ENCODE peak calls at places on chromosomes 1 and 21, in four cellular contexts. E, M, X and J are unnamed samples.
A peak's percentile ranks its signal among the peaks of the same experiment; 100 is the strongest.

GRCh38 chr21:42352433-42353095 is 1.8 kb upstream of the TFF2 start:
- DNase-seq in E (no peak), M (no peak), X (no peak), J (no peak)

GRCh38 chr1:51642739-51643142 is 25.8 kb downstream of the OSBPL9 start:
- DNase-seq in E (peak; percentile 95), M (peak; percentile 79), X (no peak), J (no peak)

GRCh38 chr1:233277637-233278413 is 17.7 kb downstream of the PCNX2 start:
- DNase-seq in E (no peak), M (no peak), X (no peak), J (no peak)

GRCh38 chr1:37561794-37562132 is 5.0 kb downstream of the DNALI1 start:
- DNase-seq in E (peak; percentile 36), M (peak; percentile 42), X (peak; percentile 38), J (peak; percentile 48)

GRCh38 chr1:168970945-168971799 is 135.3 kb upstream of the ATP1B1 start:
- DNase-seq in E (no peak), M (no peak), X (no peak), J (no peak)

GRCh38 chr1:48493970-48494769 is 22.2 kb upstream of the SPATA6 start:
- DNase-seq in E (peak; percentile 95), M (peak; percentile 93), X (no peak), J (no peak)

GRCh38 chr1:9476790-9477463 is 62.3 kb upstream of the SLC25A33 start:
- DNase-seq in E (no peak), M (no peak), X (no peak), J (no peak)

GRCh38 chr1:93990010-93990409 is 80.8 kb upstream of the GCLM start:
- DNase-seq in E (no peak), M (no peak), X (no peak), J (no peak)

GRCh38 chr1:18927082-18927653 is 24.8 kb upstream of the ALDH4A1 start:
- DNase-seq in E (no peak), M (no peak), X (peak; percentile 55), J (peak; percentile 46)

GRCh38 chr1:68010094-68010493 is 40.3 kb downstream of the DIRAS3 start:
- DNase-seq in E (peak; percentile 60), M (no peak), X (no peak), J (no peak)

GRCh38 chr1:68013351-68013750 is 37.1 kb downstream of the DIRAS3 start:
- DNase-seq in E (no peak), M (no peak), X (no peak), J (no peak)

GRCh38 chr1:68011786-68012375 is 38.5 kb downstream of the DIRAS3 start:
- DNase-seq in E (peak; percentile 8), M (peak; percentile 15), X (no peak), J (no peak)

GRCh38 chr1:68015369-68015768 is 35.1 kb downstream of the DIRAS3 start:
- DNase-seq in E (no peak), M (peak; percentile 26), X (no peak), J (no peak)

GRCh38 chr1:68010543-68010942 is 39.9 kb downstream of the DIRAS3 start:
- DNase-seq in E (peak; percentile 14), M (no peak), X (no peak), J (no peak)
- TF ChIP-seq CTCF in E (no peak), M (no peak), X (no peak), J (no peak)

DNA sequence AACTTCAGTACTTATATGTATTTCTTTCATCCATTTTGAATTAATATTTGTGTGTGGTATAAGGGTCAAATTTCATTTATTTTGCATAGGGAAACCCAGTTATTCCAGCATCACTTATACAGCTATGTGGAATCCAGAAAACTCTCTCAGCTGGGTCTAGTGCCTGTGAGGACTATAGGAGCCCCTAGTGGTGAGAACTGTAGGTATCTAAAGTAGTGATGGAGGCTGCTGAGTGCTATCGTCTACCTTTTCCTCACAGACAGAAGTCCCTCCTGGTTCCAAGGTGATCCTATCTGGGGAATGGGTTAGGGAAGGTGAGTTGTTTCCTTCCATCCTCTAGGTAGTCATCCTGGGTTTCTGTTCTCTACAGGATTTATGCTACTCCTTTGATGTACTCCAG is 352.0 kb upstream of the C1orf87 start:
- DNase-seq in E (peak; percentile 20), M (no peak), X (no peak), J (peak; percentile 4)
- TF ChIP-seq CTCF in E (peak; percentile 46), M (peak; percentile 29), X (no peak), J (peak; percentile 46)

GRCh38 chr1:115545791-115546733 is 95.7 kb upstream of the VANGL1 start:
- DNase-seq in E (peak; percentile 91), M (peak; percentile 89), X (no peak), J (no peak)
- TF ChIP-seq CTCF in E (peak; percentile 75), M (peak; percentile 67), X (no peak), J (peak; percentile 32)

DNA sequence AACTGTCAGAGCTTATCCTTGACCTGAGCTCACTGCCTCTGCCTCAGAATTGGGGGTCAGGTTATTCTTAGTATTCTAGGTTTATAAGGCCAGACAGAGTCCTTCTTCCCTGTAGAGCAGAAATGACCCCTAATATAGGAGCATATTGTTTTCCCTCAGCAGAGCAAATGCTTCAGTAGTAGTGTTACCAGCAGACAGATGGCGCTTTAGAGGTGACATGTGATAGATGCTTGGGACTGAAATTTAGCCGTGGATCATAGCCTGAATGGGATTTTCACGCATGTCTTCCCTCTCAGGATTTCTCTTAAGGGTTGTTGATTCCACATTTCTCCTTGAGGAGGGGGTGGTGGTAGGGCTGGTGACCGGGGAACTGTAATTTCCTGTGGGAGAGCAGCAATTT is 24.5 kb downstream of the ADARB1 start:
- DNase-seq in E (peak; percentile 23), M (no peak), X (no peak), J (peak; percentile 61)
- TF ChIP-seq CTCF in E (peak; percentile 43), M (peak; percentile 44), X (no peak), J (peak; percentile 64)

DNA sequence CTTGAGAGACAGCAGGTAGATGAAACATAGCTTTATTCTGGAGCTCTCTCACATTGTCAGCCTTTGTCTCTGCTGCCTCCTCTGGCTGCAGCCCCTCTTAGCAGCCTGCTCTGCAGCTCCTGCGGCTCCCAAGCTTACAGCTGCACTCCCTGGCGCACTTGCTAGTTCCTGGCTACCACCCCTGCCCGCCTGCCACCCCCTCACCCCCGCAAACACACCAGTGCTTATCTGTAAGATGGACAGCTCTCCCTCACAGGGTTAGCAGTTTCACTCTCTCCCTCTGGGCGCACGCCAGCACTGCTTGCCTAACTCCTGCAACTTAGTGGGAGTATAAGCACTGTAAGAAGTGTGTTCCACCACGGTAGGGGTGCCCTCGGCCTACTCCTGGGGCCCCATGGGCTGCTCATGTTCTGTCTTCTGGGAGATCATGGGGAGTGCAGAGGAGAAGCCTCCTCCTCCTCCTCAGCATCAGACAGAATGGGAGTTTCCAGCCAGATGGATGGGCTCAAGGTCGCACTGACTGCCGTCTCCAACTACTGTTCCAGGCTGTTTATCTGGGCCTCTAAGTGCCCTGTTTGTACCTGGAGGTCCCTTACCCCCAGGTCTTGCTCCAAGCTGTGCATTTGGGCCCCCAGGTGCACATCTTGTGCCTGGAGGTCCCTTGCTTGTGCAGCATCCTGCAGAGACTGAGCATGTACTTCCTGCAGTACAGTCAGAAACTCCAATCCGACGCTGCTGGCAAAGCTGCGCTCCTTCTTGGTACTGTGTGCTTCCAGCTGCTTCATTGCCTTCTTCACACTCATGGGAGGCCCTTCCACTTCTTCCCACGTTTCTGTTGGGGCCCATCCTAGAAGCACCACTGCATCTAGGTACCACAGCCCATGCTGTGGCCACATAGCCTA is 1388.1 kb downstream of the AMY1C start:
- DNase-seq in E (no peak), M (no peak), X (no peak), J (peak; percentile 17)
- TF ChIP-seq CTCF in E (no peak), M (no peak), X (no peak), J (peak; percentile 46)

DNA sequence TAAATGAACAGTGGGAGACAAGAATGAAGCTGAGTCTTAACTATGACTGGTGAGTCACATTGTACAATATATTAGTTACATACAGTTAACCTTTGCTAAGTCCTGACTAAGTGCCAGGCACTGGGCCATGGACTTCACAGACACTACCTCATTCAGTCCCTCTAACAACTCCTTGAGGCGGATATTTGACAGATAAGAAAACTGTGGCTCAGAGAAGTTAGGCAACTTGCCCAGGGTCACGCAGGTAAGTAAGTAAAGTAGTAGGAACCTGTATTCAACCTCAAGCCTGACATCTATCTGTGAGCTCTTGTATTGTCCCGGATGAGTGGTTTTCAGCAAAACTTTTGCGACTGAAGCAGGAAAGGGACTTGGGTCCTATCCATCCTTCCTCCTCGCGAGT is 62.1 kb downstream of the GNG12 start:
- DNase-seq in E (no peak), M (no peak), X (no peak), J (no peak)
- TF ChIP-seq CTCF in E (peak; percentile 32), M (no peak), X (no peak), J (no peak)

GRCh38 chr1:241916196-241916595 is 41.4 kb upstream of the BECN2 start:
- DNase-seq in E (no peak), M (no peak), X (no peak), J (no peak)

GRCh38 chr1:241924080-241924808 is 33.3 kb upstream of the BECN2 start:
- DNase-seq in E (no peak), M (no peak), X (no peak), J (no peak)

GRCh38 chr1:241917487-241917886 is 40.1 kb upstream of the BECN2 start:
- DNase-seq in E (no peak), M (no peak), X (no peak), J (no peak)

GRCh38 chr1:241918879-241919278 is 38.7 kb upstream of the BECN2 start:
- DNase-seq in E (peak; percentile 71), M (peak; percentile 83), X (no peak), J (no peak)
- TF ChIP-seq CTCF in E (no peak), M (no peak), X (no peak), J (no peak)

DNA sequence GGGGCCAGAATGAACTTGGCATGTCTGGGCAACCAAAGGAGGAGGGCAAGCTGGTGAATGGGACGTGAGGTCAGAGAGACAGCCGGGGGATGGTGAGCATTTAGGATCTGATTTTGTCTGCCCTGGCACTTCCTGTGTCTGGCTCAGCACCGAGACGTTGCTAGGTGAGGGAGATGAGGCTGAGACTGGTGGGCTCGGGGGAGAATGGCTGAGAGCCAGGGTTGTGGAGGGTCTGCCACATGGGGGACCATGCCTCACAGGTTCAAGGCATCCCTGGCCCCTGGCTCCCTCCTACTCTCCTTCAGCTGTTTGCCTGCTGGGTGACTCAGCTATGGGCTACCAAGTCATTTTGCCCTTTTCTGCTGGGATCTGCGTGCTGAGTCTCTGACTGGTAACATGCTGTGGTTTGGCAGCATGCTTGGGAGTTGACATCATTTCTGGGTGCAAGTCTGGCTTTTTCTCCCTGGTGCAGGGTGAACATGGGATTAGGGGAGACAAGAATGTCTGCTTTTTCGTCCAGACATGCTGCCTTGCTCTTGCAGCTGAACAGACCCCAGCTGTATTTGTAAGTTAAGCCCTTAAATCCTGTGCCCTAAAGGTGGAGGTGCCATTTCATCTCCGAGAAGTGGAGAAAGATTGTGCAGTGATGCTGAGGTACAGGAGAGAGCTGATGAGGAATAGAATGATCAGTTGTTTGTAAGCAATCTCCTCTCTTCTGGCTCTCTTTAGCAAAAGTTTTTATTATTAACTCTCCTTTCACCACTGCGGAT is 17.6 kb downstream of the GALNT2 start:
- DNase-seq in E (peak; percentile 96), M (peak; percentile 95), X (peak; percentile 49), J (no peak)
- TF ChIP-seq CTCF in E (no peak), M (no peak), X (no peak), J (no peak)

GRCh38 chr1:101438359-101438758 is 201.5 kb downstream of the S1PR1 start:
- DNase-seq in E (peak; percentile 18), M (no peak), X (no peak), J (no peak)
- TF ChIP-seq CTCF in E (peak; percentile 21), M (peak; percentile 18), X (no peak), J (peak; percentile 68)